ENCODE peak calls at places on chromosomes 2 and 18, in five cellular contexts. R is suprapubic skin, F is ovary, D is K562, E is sigmoid colon. G is an unnamed sample.

GRCh38 chr2:33509908-33510588 is 33.6 kb downstream of the RASGRP3 start:
- DNase-seq in R (no peak), E (no peak), F (no peak), D (no peak), G (no peak)

GRCh38 chr2:158321264-158321663 is 135.3 kb downstream of the CCDC148 start:
- DNase-seq in E (no peak), F (no peak), D (no peak), R (no peak), G (no peak)

GRCh38 chr2:55158111-55158814 is 73.8 kb downstream of the CLHC1 start:
- DNase-seq in E (no peak), F (no peak), R (no peak), D (peak; percentile 38), G (no peak)

GRCh38 chr2:85710687-85711577 is 16.8 kb downstream of the GNLY start:
- DNase-seq in E (no peak), F (peak; percentile 85), R (peak; percentile 89), D (no peak), G (no peak)

GRCh38 chr2:225668606-225669266 is 269.2 kb downstream of the NYAP2 start:
- DNase-seq in F (no peak), D (peak; percentile 18), R (no peak), E (no peak), G (no peak)

GRCh38 chr2:109475531-109476210 is 138.1 kb downstream of the SEPTIN10 start:
- DNase-seq in E (no peak), R (no peak), F (no peak), D (no peak), G (no peak)

GRCh38 chr2:100105678-100106054 is 36.7 kb downstream of the AFF3 start:
- DNase-seq in F (peak; percentile 54), D (no peak), E (peak; percentile 65), R (no peak), G (peak; percentile 92)

GRCh38 chr18:5662586-5663090 is 118.8 kb upstream of the EPB41L3 start:
- DNase-seq in E (no peak), D (no peak), F (no peak), R (no peak), G (no peak)

GRCh38 chr18:46628206-46628605 is 28.8 kb downstream of the LOXHD1 start:
- DNase-seq in F (no peak), R (no peak), E (no peak), D (no peak), G (peak; percentile 78)

GRCh38 chr2:127076924-127077323 is 30.0 kb downstream of the BIN1 start:
- DNase-seq in E (no peak), D (no peak), F (no peak), R (no peak), G (no peak)

GRCh38 chr2:126317797-126318431 is 338.0 kb upstream of the GYPC start:
- DNase-seq in R (no peak), F (no peak), D (no peak), E (no peak), G (no peak)

GRCh38 chr2:35871672-35872071 is 483.9 kb upstream of the CRIM1 start:
- DNase-seq in F (no peak), R (no peak), E (no peak), D (no peak), G (no peak)

GRCh38 chr2:241798631-241799521 is 10.1 kb upstream of the NEU4 start:
- DNase-seq in R (peak; percentile 59), D (peak; percentile 2), F (peak; percentile 9), E (peak; percentile 58), G (no peak)

GRCh38 chr2:15894459-15895144 is 45.7 kb upstream of the MYCN start:
- DNase-seq in R (no peak), E (no peak), F (no peak), D (no peak), G (no peak)

GRCh38 chr2:178418426-178418825 is 32.5 kb downstream of the PRKRA start:
- DNase-seq in D (no peak), R (no peak), F (no peak), E (no peak), G (no peak)

GRCh38 chr2:159060518-159060917 is 92.1 kb downstream of the TANC1 start:
- DNase-seq in R (no peak), F (no peak), D (no peak), E (no peak), G (no peak)

GRCh38 chr18:34809697-34810096 is 99.6 kb downstream of the DTNA start:
- DNase-seq in D (no peak), E (peak; percentile 80), R (peak; percentile 83), F (peak; percentile 71), G (no peak)

GRCh38 chr2:64562148-64562784 is 38.1 kb downstream of the AFTPH start:
- DNase-seq in F (no peak), D (no peak), E (no peak), R (no peak), G (no peak)

GRCh38 chr2:119155633-119156032 is 2.9 kb downstream of the C1QL2 start:
- DNase-seq in R (no peak), F (no peak), E (no peak), D (no peak), G (no peak)

GRCh38 chr2:56195563-56195962 is 11.8 kb downstream of the CCDC85A start:
- DNase-seq in D (no peak), F (no peak), R (no peak), E (no peak), G (no peak)

GRCh38 chr2:37833420-37833819 is 91.7 kb upstream of the RMDN2 start:
- DNase-seq in D (no peak), E (no peak), R (no peak), F (no peak), G (no peak)

GRCh38 chr2:214989187-214989586 is 149.2 kb downstream of the ABCA12 start:
- DNase-seq in F (no peak), D (no peak), E (no peak), R (no peak), G (no peak)

GRCh38 chr2:3737128-3737527 is 33.8 kb downstream of the DCDC2C start:
- DNase-seq in D (no peak), F (no peak), R (no peak), E (no peak), G (no peak)

GRCh38 chr2:55419236-55419513 is 481 bp downstream of the CCDC88A start:
- DNase-seq in D (peak; percentile 25), R (no peak), E (no peak), F (no peak), G (no peak)

GRCh38 chr2:184577056-184577455 is 21.3 kb upstream of the ZNF804A start:
- DNase-seq in D (no peak), F (no peak), E (no peak), R (no peak), G (no peak)

GRCh38 chr2:216714412-216714775 is 19.0 kb upstream of the IGFBP5 start:
- DNase-seq in E (no peak), F (no peak), D (no peak), R (no peak), G (no peak)

DNA sequence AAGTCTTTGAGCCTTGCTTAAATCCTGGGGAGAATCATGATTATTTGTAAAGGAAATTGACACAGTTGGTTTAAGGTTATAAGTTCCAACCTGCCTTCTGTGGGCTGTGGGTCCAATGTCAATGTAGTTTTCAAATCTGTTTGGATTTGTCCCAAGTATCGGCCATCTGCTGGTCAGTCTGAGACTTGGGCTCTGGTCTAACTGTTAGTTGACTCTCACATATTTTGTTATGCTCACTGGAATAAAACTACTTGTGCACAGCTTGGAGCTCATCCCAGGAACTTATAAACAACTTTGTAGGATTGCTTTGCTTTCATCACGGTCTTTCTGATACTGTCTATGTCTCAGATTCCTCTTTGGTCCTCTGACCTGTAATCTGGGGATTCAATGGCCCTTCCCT is 1026.2 kb upstream of the ZEB2 start:
- DNase-seq in F (no peak), R (no peak), D (peak; percentile 9), E (no peak), G (no peak)
- TF ChIP-seq CTCF in F (no peak), R (no peak), D (no peak), E (no peak), G (no peak)

DNA sequence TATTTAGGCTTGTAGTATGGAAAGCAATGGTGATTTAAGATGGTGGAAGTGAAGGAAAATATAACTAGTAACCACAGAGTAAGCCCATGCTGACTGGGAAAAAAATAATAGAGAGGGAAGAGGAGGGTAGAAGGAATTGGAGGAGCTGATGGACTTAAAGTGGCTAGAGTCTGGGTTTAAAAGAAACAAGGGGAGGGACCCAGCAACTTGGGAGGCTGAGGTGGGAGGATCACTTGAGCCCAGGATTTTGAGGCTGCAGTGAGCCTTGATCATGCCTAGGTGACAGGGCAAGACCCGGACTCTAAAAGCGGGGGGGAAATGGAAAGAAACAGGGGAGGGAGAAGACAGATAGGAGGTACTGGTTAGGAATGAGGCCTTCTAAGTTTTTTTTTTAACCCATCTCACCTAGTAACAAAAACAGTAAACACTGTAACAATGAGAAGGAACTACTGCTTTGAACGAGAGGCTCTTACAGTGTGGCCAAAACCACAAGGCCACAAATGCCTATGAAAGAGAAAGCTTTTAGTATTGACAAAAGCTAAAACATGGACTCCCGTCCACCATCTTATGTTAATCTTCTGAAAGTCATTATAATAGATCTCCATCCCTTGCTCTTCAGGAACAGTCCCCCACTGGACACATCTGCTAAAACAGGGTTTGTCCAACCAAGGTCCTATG is 26.6 kb downstream of the METTL8 start:
- DNase-seq in D (no peak), F (no peak), E (no peak), R (no peak), G (no peak)
- TF ChIP-seq EP300 in D (no peak), F (no peak), E (no peak), R (no peak), G (no peak)

DNA sequence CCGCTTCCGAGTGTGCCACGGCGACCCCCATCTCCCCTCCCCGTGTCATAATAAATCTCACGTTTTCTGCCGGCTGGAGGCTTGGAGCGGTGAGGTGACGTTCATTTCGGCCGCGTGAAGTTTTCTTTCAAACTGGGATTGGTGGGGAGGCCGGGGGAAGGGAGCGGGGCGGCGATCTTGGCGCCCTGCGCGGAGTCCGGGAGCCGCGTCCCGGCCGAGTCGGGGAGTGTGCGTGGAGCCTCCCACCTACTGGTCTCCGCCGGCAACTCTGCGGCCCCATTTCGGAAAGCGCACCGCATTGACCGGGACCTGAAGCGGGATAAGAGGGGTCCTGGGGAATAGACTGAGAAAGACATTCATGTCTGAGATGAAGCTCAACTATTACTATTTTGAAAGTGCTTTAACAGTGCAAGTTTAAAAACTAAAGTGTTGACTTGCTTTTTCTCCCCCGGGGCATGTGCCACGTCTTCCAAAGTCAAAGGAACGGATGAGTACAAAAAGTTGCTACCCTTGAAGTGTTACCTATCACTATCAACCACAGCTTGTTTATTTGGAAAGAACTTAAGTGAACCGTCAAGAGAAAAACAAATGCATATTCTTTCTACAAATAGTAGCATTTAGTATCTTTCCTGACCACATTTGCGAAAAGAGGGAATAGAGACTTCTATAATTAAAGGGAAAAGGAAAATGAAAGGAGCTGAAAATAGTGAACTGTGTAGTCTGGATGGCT is 818 bp upstream of the IKZF2 start:
- DNase-seq in R (no peak), E (peak; percentile 85), D (peak; percentile 36), F (peak; percentile 74), G (peak; percentile 93)
- TF ChIP-seq CTCF in R (peak; percentile 35), E (no peak), D (no peak), F (no peak), G (peak; percentile 57)

DNA sequence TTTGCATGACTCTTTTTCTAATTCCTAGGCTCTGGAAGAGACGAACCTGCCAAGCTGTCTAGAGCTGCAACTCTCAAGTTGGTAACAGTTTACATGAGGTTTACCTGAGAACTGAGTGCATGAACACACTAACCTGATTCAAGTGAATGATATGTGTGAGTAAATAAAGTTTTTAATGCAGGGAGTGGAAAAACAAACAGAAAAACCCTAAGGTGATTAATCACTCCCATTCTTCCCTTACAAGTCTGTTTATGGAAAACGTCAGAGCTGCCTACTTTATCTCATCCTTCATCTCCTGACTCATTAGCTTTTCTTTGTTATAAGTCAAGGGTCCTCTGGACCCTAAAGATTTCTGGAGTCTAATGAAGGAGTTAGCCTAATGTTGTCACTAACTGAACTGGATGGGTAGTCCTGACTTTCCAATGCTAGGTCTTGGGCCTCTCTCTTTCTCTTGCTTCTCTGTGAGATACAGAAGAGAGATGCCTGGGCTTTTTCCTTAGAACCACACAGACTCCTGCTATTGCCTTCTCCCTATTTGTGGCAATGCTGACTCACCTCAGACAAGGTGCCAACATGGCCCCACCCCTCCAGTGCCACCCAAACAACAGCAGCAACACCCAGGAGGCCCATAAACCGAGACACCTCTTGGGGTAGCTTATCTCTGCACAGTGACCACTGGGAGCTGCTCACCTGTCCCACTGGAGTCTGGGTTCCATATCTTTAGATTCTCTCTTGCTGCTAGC is 952.4 kb downstream of the EPHA4 start:
- DNase-seq in F (no peak), R (no peak), E (no peak), D (no peak), G (no peak)
- TF ChIP-seq EP300 in F (no peak), R (no peak), E (no peak), D (no peak), G (no peak)